ENCODE peak calls at places on chromosome 5, in ten cellular contexts. One of them, this sample, is unnamed.

GRCh38 chr5:175797521-175798038 is 73.8 kb upstream of the CPLX2 start:
- DNase-seq in HL-60: peak
- DNase-seq in naive thymus-derived CD4-positive, alpha-beta T cell: no peak
- DNase-seq in CD8-positive, alpha-beta memory T cell: no peak
- DNase-seq in brain microvascular endothelial cell: no peak
- DNase-seq in adrenal gland: peak
- DNase-seq in gastrocnemius medialis: no peak
- DNase-seq in neuronal stem cell: peak
- DNase-seq in lung: no peak
- DNase-seq in SK-N-SH: peak
- DNase-seq in this sample: no peak

GRCh38 chr5:963673-964531 is 44.7 kb upstream of the NKD2 start:
- DNase-seq in gastrocnemius medialis: no peak
- DNase-seq in neuronal stem cell: no peak
- DNase-seq in adrenal gland: peak
- DNase-seq in HL-60: no peak
- DNase-seq in brain microvascular endothelial cell: no peak
- DNase-seq in naive thymus-derived CD4-positive, alpha-beta T cell: peak
- DNase-seq in CD8-positive, alpha-beta memory T cell: peak
- DNase-seq in SK-N-SH: peak
- DNase-seq in lung: no peak
- DNase-seq in this sample: peak

GRCh38 chr5:179228341-179229121 is 116.7 kb downstream of the ADAMTS2 start:
- DNase-seq in HL-60: no peak
- DNase-seq in CD8-positive, alpha-beta memory T cell: no peak
- DNase-seq in adrenal gland: no peak
- DNase-seq in brain microvascular endothelial cell: no peak
- DNase-seq in SK-N-SH: peak
- DNase-seq in gastrocnemius medialis: no peak
- DNase-seq in lung: no peak
- DNase-seq in neuronal stem cell: no peak
- DNase-seq in naive thymus-derived CD4-positive, alpha-beta T cell: no peak
- DNase-seq in this sample: no peak

GRCh38 chr5:36521838-36522745 is 84.3 kb upstream of the SLC1A3 start:
- DNase-seq in HL-60: no peak
- DNase-seq in adrenal gland: no peak
- DNase-seq in neuronal stem cell: no peak
- DNase-seq in naive thymus-derived CD4-positive, alpha-beta T cell: no peak
- DNase-seq in brain microvascular endothelial cell: no peak
- DNase-seq in CD8-positive, alpha-beta memory T cell: no peak
- DNase-seq in SK-N-SH: no peak
- DNase-seq in lung: no peak
- DNase-seq in gastrocnemius medialis: no peak
- DNase-seq in this sample: no peak

GRCh38 chr5:55324815-55325418 is 17.1 kb downstream of the MTREX start:
- DNase-seq in gastrocnemius medialis: no peak
- DNase-seq in CD8-positive, alpha-beta memory T cell: peak
- DNase-seq in HL-60: no peak
- DNase-seq in SK-N-SH: peak
- DNase-seq in adrenal gland: no peak
- DNase-seq in lung: no peak
- DNase-seq in neuronal stem cell: no peak
- DNase-seq in naive thymus-derived CD4-positive, alpha-beta T cell: peak
- DNase-seq in brain microvascular endothelial cell: peak
- DNase-seq in this sample: no peak

GRCh38 chr5:176873541-176874172 is 25.5 kb downstream of the HK3 start:
- DNase-seq in SK-N-SH: no peak
- DNase-seq in CD8-positive, alpha-beta memory T cell: no peak
- DNase-seq in lung: no peak
- DNase-seq in gastrocnemius medialis: no peak
- DNase-seq in neuronal stem cell: no peak
- DNase-seq in HL-60: no peak
- DNase-seq in adrenal gland: peak
- DNase-seq in naive thymus-derived CD4-positive, alpha-beta T cell: no peak
- DNase-seq in brain microvascular endothelial cell: no peak
- DNase-seq in this sample: no peak

GRCh38 chr5:60886158-60886557 is 42.1 kb upstream of the ELOVL7 start:
- DNase-seq in HL-60: no peak
- DNase-seq in lung: no peak
- DNase-seq in gastrocnemius medialis: no peak
- DNase-seq in adrenal gland: no peak
- DNase-seq in SK-N-SH: no peak
- DNase-seq in CD8-positive, alpha-beta memory T cell: no peak
- DNase-seq in brain microvascular endothelial cell: no peak
- DNase-seq in neuronal stem cell: no peak
- DNase-seq in naive thymus-derived CD4-positive, alpha-beta T cell: no peak
- DNase-seq in this sample: no peak

GRCh38 chr5:66171349-66172344 is 27.5 kb downstream of the SREK1 start:
- DNase-seq in lung: no peak
- DNase-seq in HL-60: no peak
- DNase-seq in SK-N-SH: peak
- DNase-seq in naive thymus-derived CD4-positive, alpha-beta T cell: peak
- DNase-seq in CD8-positive, alpha-beta memory T cell: peak
- DNase-seq in gastrocnemius medialis: no peak
- DNase-seq in brain microvascular endothelial cell: peak
- DNase-seq in adrenal gland: no peak
- DNase-seq in neuronal stem cell: no peak
- DNase-seq in this sample: no peak

GRCh38 chr5:13346401-13346800 is 598.1 kb downstream of the DNAH5 start:
- DNase-seq in HL-60: no peak
- DNase-seq in adrenal gland: no peak
- DNase-seq in gastrocnemius medialis: no peak
- DNase-seq in neuronal stem cell: no peak
- DNase-seq in brain microvascular endothelial cell: no peak
- DNase-seq in CD8-positive, alpha-beta memory T cell: no peak
- DNase-seq in SK-N-SH: no peak
- DNase-seq in lung: no peak
- DNase-seq in naive thymus-derived CD4-positive, alpha-beta T cell: no peak
- DNase-seq in this sample: no peak

GRCh38 chr5:82397741-82398320 is 119.7 kb upstream of the RPS23 start:
- DNase-seq in HL-60: no peak
- DNase-seq in naive thymus-derived CD4-positive, alpha-beta T cell: no peak
- DNase-seq in lung: no peak
- DNase-seq in adrenal gland: no peak
- DNase-seq in neuronal stem cell: no peak
- DNase-seq in CD8-positive, alpha-beta memory T cell: no peak
- DNase-seq in gastrocnemius medialis: no peak
- DNase-seq in SK-N-SH: no peak
- DNase-seq in brain microvascular endothelial cell: peak
- DNase-seq in this sample: no peak

GRCh38 chr5:82399111-82399510 is 121.0 kb upstream of the RPS23 start:
- DNase-seq in gastrocnemius medialis: no peak
- DNase-seq in lung: no peak
- DNase-seq in naive thymus-derived CD4-positive, alpha-beta T cell: no peak
- DNase-seq in SK-N-SH: no peak
- DNase-seq in adrenal gland: no peak
- DNase-seq in CD8-positive, alpha-beta memory T cell: no peak
- DNase-seq in neuronal stem cell: no peak
- DNase-seq in HL-60: no peak
- DNase-seq in brain microvascular endothelial cell: no peak
- DNase-seq in this sample: no peak

GRCh38 chr5:82393951-82394350 is 115.8 kb upstream of the RPS23 start:
- DNase-seq in naive thymus-derived CD4-positive, alpha-beta T cell: no peak
- DNase-seq in adrenal gland: no peak
- DNase-seq in SK-N-SH: no peak
- DNase-seq in HL-60: no peak
- DNase-seq in lung: no peak
- DNase-seq in brain microvascular endothelial cell: no peak
- DNase-seq in CD8-positive, alpha-beta memory T cell: no peak
- DNase-seq in neuronal stem cell: no peak
- DNase-seq in gastrocnemius medialis: no peak
- DNase-seq in this sample: no peak

GRCh38 chr5:82396871-82397514 is 118.8 kb upstream of the RPS23 start:
- DNase-seq in naive thymus-derived CD4-positive, alpha-beta T cell: no peak
- DNase-seq in adrenal gland: peak
- DNase-seq in HL-60: no peak
- DNase-seq in gastrocnemius medialis: peak
- DNase-seq in CD8-positive, alpha-beta memory T cell: no peak
- DNase-seq in brain microvascular endothelial cell: peak
- DNase-seq in lung: peak
- DNase-seq in neuronal stem cell: no peak
- DNase-seq in SK-N-SH: peak
- DNase-seq in this sample: peak

DNA sequence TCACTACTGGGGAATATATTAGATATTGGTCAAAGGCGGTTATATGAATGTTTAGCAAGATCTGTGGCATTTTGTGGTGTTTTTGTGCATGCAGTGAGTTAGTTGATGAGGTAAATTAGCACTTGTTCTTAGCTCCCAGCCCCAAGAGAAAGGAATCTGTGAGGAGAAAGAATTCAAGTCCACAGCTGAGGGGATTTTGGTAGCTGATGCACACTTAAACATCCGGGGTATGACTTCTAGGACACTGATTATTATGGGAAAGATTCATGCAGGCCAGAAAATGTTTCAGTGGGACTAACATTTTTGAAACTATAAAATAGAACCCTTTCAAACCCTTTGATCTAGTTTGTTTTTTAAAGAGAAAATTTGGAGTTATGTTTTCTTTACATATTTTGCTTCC is 118.2 kb upstream of the RPS23 start:
- DNase-seq in HL-60: no peak
- DNase-seq in naive thymus-derived CD4-positive, alpha-beta T cell: no peak
- DNase-seq in gastrocnemius medialis: no peak
- DNase-seq in CD8-positive, alpha-beta memory T cell: no peak
- DNase-seq in adrenal gland: no peak
- DNase-seq in neuronal stem cell: no peak
- DNase-seq in lung: no peak
- DNase-seq in SK-N-SH: no peak
- DNase-seq in brain microvascular endothelial cell: peak
- DNase-seq in this sample: no peak
- H3K27ac ChIP-seq in HL-60: no peak
- H3K27ac ChIP-seq in naive thymus-derived CD4-positive, alpha-beta T cell: no peak
- H3K27ac ChIP-seq in gastrocnemius medialis: no peak
- H3K27ac ChIP-seq in CD8-positive, alpha-beta memory T cell: no peak
- H3K27ac ChIP-seq in adrenal gland: peak
- H3K27ac ChIP-seq in neuronal stem cell: no peak
- H3K27ac ChIP-seq in lung: no peak
- H3K27ac ChIP-seq in SK-N-SH: peak
- H3K27ac ChIP-seq in brain microvascular endothelial cell: peak
- H3K27ac ChIP-seq in this sample: peak

GRCh38 chr5:142820447-142820846 is 50.3 kb downstream of the ARHGAP26 start:
- DNase-seq in lung: no peak
- DNase-seq in HL-60: no peak
- DNase-seq in adrenal gland: no peak
- DNase-seq in neuronal stem cell: no peak
- DNase-seq in SK-N-SH: no peak
- DNase-seq in CD8-positive, alpha-beta memory T cell: no peak
- DNase-seq in gastrocnemius medialis: no peak
- DNase-seq in naive thymus-derived CD4-positive, alpha-beta T cell: no peak
- DNase-seq in brain microvascular endothelial cell: no peak
- DNase-seq in this sample: no peak
- H3K4me3 ChIP-seq in lung: no peak
- H3K4me3 ChIP-seq in HL-60: no peak
- H3K4me3 ChIP-seq in adrenal gland: no peak
- H3K4me3 ChIP-seq in neuronal stem cell: no peak
- H3K4me3 ChIP-seq in SK-N-SH: no peak
- H3K4me3 ChIP-seq in CD8-positive, alpha-beta memory T cell: no peak
- H3K4me3 ChIP-seq in gastrocnemius medialis: no peak
- H3K4me3 ChIP-seq in naive thymus-derived CD4-positive, alpha-beta T cell: no peak
- H3K4me3 ChIP-seq in brain microvascular endothelial cell: no peak
- H3K4me3 ChIP-seq in this sample: no peak

DNA sequence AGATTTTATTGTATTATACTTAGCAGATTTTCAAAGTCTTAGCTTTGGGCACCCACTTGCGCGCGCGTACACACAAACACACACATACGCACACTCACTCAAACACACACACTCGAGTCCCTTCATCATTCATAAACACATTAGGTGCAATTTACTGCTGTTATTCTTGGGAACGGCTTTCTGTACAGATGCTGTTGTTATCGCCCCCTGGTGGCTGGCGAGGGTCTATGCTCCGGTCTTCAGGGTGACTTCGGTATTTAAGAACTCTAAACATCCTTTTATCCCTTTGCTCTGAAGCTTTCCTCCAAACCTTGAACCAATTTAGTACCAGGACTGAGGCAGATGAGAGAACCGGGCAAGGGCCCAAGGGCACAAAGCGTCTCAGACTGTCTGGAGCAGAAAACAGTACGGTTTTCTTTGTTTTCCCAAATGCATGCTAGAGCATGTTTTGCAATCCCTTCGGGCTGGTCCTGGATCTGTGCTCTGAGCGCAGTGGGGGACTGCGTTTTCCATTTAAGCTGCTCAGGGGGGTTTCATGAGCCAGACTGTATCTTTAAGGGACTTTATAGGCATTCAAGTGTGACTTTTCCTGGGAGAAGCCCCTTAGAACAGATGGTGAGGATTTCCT is 1.7 kb upstream of the SLIT3 start:
- DNase-seq in gastrocnemius medialis: peak
- DNase-seq in lung: peak
- DNase-seq in SK-N-SH: peak
- DNase-seq in brain microvascular endothelial cell: peak
- DNase-seq in CD8-positive, alpha-beta memory T cell: peak
- DNase-seq in neuronal stem cell: peak
- DNase-seq in naive thymus-derived CD4-positive, alpha-beta T cell: peak
- DNase-seq in HL-60: peak
- DNase-seq in adrenal gland: peak
- DNase-seq in this sample: peak
- H3K27ac ChIP-seq in gastrocnemius medialis: no peak
- H3K27ac ChIP-seq in lung: no peak
- H3K27ac ChIP-seq in SK-N-SH: peak
- H3K27ac ChIP-seq in brain microvascular endothelial cell: no peak
- H3K27ac ChIP-seq in CD8-positive, alpha-beta memory T cell: no peak
- H3K27ac ChIP-seq in neuronal stem cell: no peak
- H3K27ac ChIP-seq in naive thymus-derived CD4-positive, alpha-beta T cell: no peak
- H3K27ac ChIP-seq in HL-60: no peak
- H3K27ac ChIP-seq in adrenal gland: no peak
- H3K27ac ChIP-seq in this sample: no peak

GRCh38 chr5:93572101-93572772 is 8.8 kb downstream of the NR2F1-AS1 start:
- DNase-seq in SK-N-SH: no peak
- DNase-seq in naive thymus-derived CD4-positive, alpha-beta T cell: no peak
- DNase-seq in neuronal stem cell: no peak
- DNase-seq in CD8-positive, alpha-beta memory T cell: no peak
- DNase-seq in HL-60: no peak
- DNase-seq in adrenal gland: no peak
- DNase-seq in brain microvascular endothelial cell: no peak
- DNase-seq in gastrocnemius medialis: no peak
- DNase-seq in lung: no peak
- DNase-seq in this sample: no peak

GRCh38 chr5:93569295-93570164 is 11.5 kb downstream of the NR2F1-AS1 start:
- DNase-seq in gastrocnemius medialis: no peak
- DNase-seq in adrenal gland: no peak
- DNase-seq in SK-N-SH: peak
- DNase-seq in brain microvascular endothelial cell: no peak
- DNase-seq in lung: no peak
- DNase-seq in CD8-positive, alpha-beta memory T cell: no peak
- DNase-seq in naive thymus-derived CD4-positive, alpha-beta T cell: no peak
- DNase-seq in HL-60: no peak
- DNase-seq in neuronal stem cell: no peak
- DNase-seq in this sample: no peak

GRCh38 chr5:93571111-93571977 is 9.7 kb downstream of the NR2F1-AS1 start:
- DNase-seq in adrenal gland: no peak
- DNase-seq in neuronal stem cell: no peak
- DNase-seq in gastrocnemius medialis: no peak
- DNase-seq in naive thymus-derived CD4-positive, alpha-beta T cell: no peak
- DNase-seq in lung: no peak
- DNase-seq in HL-60: no peak
- DNase-seq in SK-N-SH: no peak
- DNase-seq in CD8-positive, alpha-beta memory T cell: no peak
- DNase-seq in brain microvascular endothelial cell: no peak
- DNase-seq in this sample: no peak

GRCh38 chr5:93572773-93573626 is 8.0 kb downstream of the NR2F1-AS1 start:
- DNase-seq in HL-60: no peak
- DNase-seq in neuronal stem cell: no peak
- DNase-seq in SK-N-SH: no peak
- DNase-seq in gastrocnemius medialis: no peak
- DNase-seq in brain microvascular endothelial cell: no peak
- DNase-seq in naive thymus-derived CD4-positive, alpha-beta T cell: no peak
- DNase-seq in adrenal gland: no peak
- DNase-seq in CD8-positive, alpha-beta memory T cell: no peak
- DNase-seq in lung: no peak
- DNase-seq in this sample: no peak

GRCh38 chr5:93570294-93571110 is 10.5 kb downstream of the NR2F1-AS1 start:
- DNase-seq in SK-N-SH: no peak
- DNase-seq in CD8-positive, alpha-beta memory T cell: no peak
- DNase-seq in gastrocnemius medialis: no peak
- DNase-seq in brain microvascular endothelial cell: no peak
- DNase-seq in naive thymus-derived CD4-positive, alpha-beta T cell: no peak
- DNase-seq in neuronal stem cell: no peak
- DNase-seq in lung: no peak
- DNase-seq in HL-60: no peak
- DNase-seq in adrenal gland: no peak
- DNase-seq in this sample: no peak
- H3K4me3 ChIP-seq in SK-N-SH: no peak
- H3K4me3 ChIP-seq in CD8-positive, alpha-beta memory T cell: no peak
- H3K4me3 ChIP-seq in gastrocnemius medialis: peak
- H3K4me3 ChIP-seq in brain microvascular endothelial cell: no peak
- H3K4me3 ChIP-seq in naive thymus-derived CD4-positive, alpha-beta T cell: peak
- H3K4me3 ChIP-seq in neuronal stem cell: no peak
- H3K4me3 ChIP-seq in lung: no peak
- H3K4me3 ChIP-seq in HL-60: no peak
- H3K4me3 ChIP-seq in adrenal gland: no peak
- H3K4me3 ChIP-seq in this sample: no peak